ENCODE peak calls at places on chromosome 15, in ten cellular contexts. One of them, this sample, is unnamed.

GRCh38 chr15:28935316-28935715 is 49.5 kb downstream of the APBA2 start:
- DNase-seq in transverse colon: no peak
- DNase-seq in HCT116: no peak
- DNase-seq in body of pancreas: no peak
- DNase-seq in vagina: no peak
- DNase-seq in K562: peak
- DNase-seq in H1: no peak
- DNase-seq in sigmoid colon: peak
- DNase-seq in heart left ventricle: no peak
- DNase-seq in uterus: no peak
- DNase-seq in this sample: no peak

GRCh38 chr15:85627245-85627935 is 167.3 kb downstream of the KLHL25 start:
- DNase-seq in transverse colon: no peak
- DNase-seq in heart left ventricle: no peak
- DNase-seq in HCT116: no peak
- DNase-seq in uterus: no peak
- DNase-seq in H1: no peak
- DNase-seq in vagina: no peak
- DNase-seq in K562: no peak
- DNase-seq in body of pancreas: no peak
- DNase-seq in sigmoid colon: no peak
- DNase-seq in this sample: no peak

GRCh38 chr15:47715856-47716445 is 1.4 kb upstream of the SEMA6D start:
- DNase-seq in transverse colon: no peak
- DNase-seq in H1: no peak
- DNase-seq in sigmoid colon: no peak
- DNase-seq in K562: no peak
- DNase-seq in HCT116: no peak
- DNase-seq in vagina: no peak
- DNase-seq in heart left ventricle: no peak
- DNase-seq in body of pancreas: no peak
- DNase-seq in uterus: no peak
- DNase-seq in this sample: no peak

GRCh38 chr15:76953913-76954312 is 22.4 kb downstream of the RCN2 start:
- DNase-seq in HCT116: no peak
- DNase-seq in transverse colon: no peak
- DNase-seq in vagina: no peak
- DNase-seq in H1: no peak
- DNase-seq in uterus: no peak
- DNase-seq in sigmoid colon: no peak
- DNase-seq in heart left ventricle: no peak
- DNase-seq in K562: no peak
- DNase-seq in body of pancreas: no peak
- DNase-seq in this sample: no peak

GRCh38 chr15:28281876-28282275 is 40.1 kb downstream of the HERC2 start:
- DNase-seq in K562: no peak
- DNase-seq in HCT116: no peak
- DNase-seq in heart left ventricle: no peak
- DNase-seq in body of pancreas: no peak
- DNase-seq in vagina: no peak
- DNase-seq in transverse colon: no peak
- DNase-seq in sigmoid colon: no peak
- DNase-seq in uterus: no peak
- DNase-seq in H1: no peak
- DNase-seq in this sample: no peak

GRCh38 chr15:48855501-48856440 is 22.2 kb upstream of the EID1 start:
- DNase-seq in body of pancreas: peak
- DNase-seq in sigmoid colon: no peak
- DNase-seq in K562: peak
- DNase-seq in uterus: peak
- DNase-seq in HCT116: peak
- DNase-seq in vagina: no peak
- DNase-seq in transverse colon: peak
- DNase-seq in heart left ventricle: no peak
- DNase-seq in H1: no peak
- DNase-seq in this sample: no peak

GRCh38 chr15:80140909-80141308 is 11.9 kb upstream of the FAH start:
- DNase-seq in transverse colon: no peak
- DNase-seq in vagina: no peak
- DNase-seq in sigmoid colon: no peak
- DNase-seq in H1: no peak
- DNase-seq in K562: no peak
- DNase-seq in uterus: no peak
- DNase-seq in HCT116: no peak
- DNase-seq in heart left ventricle: no peak
- DNase-seq in body of pancreas: no peak
- DNase-seq in this sample: no peak

GRCh38 chr15:58876306-58876705 is 57.2 kb downstream of the SLTM start:
- DNase-seq in vagina: no peak
- DNase-seq in H1: no peak
- DNase-seq in body of pancreas: no peak
- DNase-seq in K562: no peak
- DNase-seq in heart left ventricle: no peak
- DNase-seq in transverse colon: no peak
- DNase-seq in HCT116: no peak
- DNase-seq in uterus: no peak
- DNase-seq in sigmoid colon: no peak
- DNase-seq in this sample: no peak

GRCh38 chr15:48190932-48191573 is 412 bp upstream of the CTXN2 start:
- DNase-seq in uterus: no peak
- DNase-seq in HCT116: no peak
- DNase-seq in vagina: no peak
- DNase-seq in heart left ventricle: peak
- DNase-seq in body of pancreas: peak
- DNase-seq in transverse colon: peak
- DNase-seq in K562: peak
- DNase-seq in sigmoid colon: no peak
- DNase-seq in H1: no peak
- DNase-seq in this sample: no peak

GRCh38 chr15:35671197-35671596 is 125.2 kb upstream of the DPH6 start:
- DNase-seq in sigmoid colon: no peak
- DNase-seq in HCT116: no peak
- DNase-seq in body of pancreas: no peak
- DNase-seq in K562: no peak
- DNase-seq in vagina: no peak
- DNase-seq in uterus: no peak
- DNase-seq in H1: no peak
- DNase-seq in heart left ventricle: no peak
- DNase-seq in transverse colon: no peak
- DNase-seq in this sample: no peak

GRCh38 chr15:34682673-34683072 is 72.1 kb downstream of the GJD2 start:
- DNase-seq in HCT116: peak
- DNase-seq in vagina: no peak
- DNase-seq in K562: no peak
- DNase-seq in heart left ventricle: no peak
- DNase-seq in uterus: no peak
- DNase-seq in sigmoid colon: no peak
- DNase-seq in transverse colon: no peak
- DNase-seq in H1: no peak
- DNase-seq in body of pancreas: no peak
- DNase-seq in this sample: no peak

GRCh38 chr15:82051664-82052063 is 5.8 kb upstream of the MEX3B start:
- DNase-seq in HCT116: no peak
- DNase-seq in K562: peak
- DNase-seq in H1: no peak
- DNase-seq in vagina: no peak
- DNase-seq in body of pancreas: no peak
- DNase-seq in sigmoid colon: no peak
- DNase-seq in uterus: no peak
- DNase-seq in heart left ventricle: no peak
- DNase-seq in transverse colon: no peak
- DNase-seq in this sample: no peak

GRCh38 chr15:69344238-69344637 is 45.5 kb downstream of the PAQR5 start:
- DNase-seq in uterus: no peak
- DNase-seq in sigmoid colon: no peak
- DNase-seq in H1: no peak
- DNase-seq in heart left ventricle: no peak
- DNase-seq in vagina: no peak
- DNase-seq in K562: no peak
- DNase-seq in transverse colon: no peak
- DNase-seq in body of pancreas: no peak
- DNase-seq in HCT116: no peak
- DNase-seq in this sample: no peak

GRCh38 chr15:33008284-33009011 is 186.1 kb downstream of the FMN1 start:
- DNase-seq in HCT116: no peak
- DNase-seq in heart left ventricle: no peak
- DNase-seq in sigmoid colon: peak
- DNase-seq in vagina: no peak
- DNase-seq in H1: no peak
- DNase-seq in transverse colon: no peak
- DNase-seq in body of pancreas: no peak
- DNase-seq in uterus: no peak
- DNase-seq in K562: no peak
- DNase-seq in this sample: no peak

GRCh38 chr15:45023659-45024320 is 795 bp downstream of the SORD start:
- DNase-seq in body of pancreas: no peak
- DNase-seq in heart left ventricle: no peak
- DNase-seq in vagina: no peak
- DNase-seq in sigmoid colon: no peak
- DNase-seq in transverse colon: no peak
- DNase-seq in HCT116: no peak
- DNase-seq in K562: peak
- DNase-seq in H1: no peak
- DNase-seq in uterus: no peak
- DNase-seq in this sample: peak

GRCh38 chr15:57388199-57388863 is 12.0 kb downstream of the CGNL1 start:
- DNase-seq in uterus: peak
- DNase-seq in body of pancreas: peak
- DNase-seq in H1: no peak
- DNase-seq in heart left ventricle: no peak
- DNase-seq in transverse colon: no peak
- DNase-seq in HCT116: no peak
- DNase-seq in sigmoid colon: no peak
- DNase-seq in K562: no peak
- DNase-seq in vagina: no peak
- DNase-seq in this sample: no peak
- H3K4me3 ChIP-seq in uterus: no peak
- H3K4me3 ChIP-seq in body of pancreas: no peak
- H3K4me3 ChIP-seq in H1: peak
- H3K4me3 ChIP-seq in heart left ventricle: no peak
- H3K4me3 ChIP-seq in transverse colon: no peak
- H3K4me3 ChIP-seq in HCT116: no peak
- H3K4me3 ChIP-seq in sigmoid colon: no peak
- H3K4me3 ChIP-seq in K562: no peak
- H3K4me3 ChIP-seq in vagina: no peak
- H3K4me3 ChIP-seq in this sample: no peak

DNA sequence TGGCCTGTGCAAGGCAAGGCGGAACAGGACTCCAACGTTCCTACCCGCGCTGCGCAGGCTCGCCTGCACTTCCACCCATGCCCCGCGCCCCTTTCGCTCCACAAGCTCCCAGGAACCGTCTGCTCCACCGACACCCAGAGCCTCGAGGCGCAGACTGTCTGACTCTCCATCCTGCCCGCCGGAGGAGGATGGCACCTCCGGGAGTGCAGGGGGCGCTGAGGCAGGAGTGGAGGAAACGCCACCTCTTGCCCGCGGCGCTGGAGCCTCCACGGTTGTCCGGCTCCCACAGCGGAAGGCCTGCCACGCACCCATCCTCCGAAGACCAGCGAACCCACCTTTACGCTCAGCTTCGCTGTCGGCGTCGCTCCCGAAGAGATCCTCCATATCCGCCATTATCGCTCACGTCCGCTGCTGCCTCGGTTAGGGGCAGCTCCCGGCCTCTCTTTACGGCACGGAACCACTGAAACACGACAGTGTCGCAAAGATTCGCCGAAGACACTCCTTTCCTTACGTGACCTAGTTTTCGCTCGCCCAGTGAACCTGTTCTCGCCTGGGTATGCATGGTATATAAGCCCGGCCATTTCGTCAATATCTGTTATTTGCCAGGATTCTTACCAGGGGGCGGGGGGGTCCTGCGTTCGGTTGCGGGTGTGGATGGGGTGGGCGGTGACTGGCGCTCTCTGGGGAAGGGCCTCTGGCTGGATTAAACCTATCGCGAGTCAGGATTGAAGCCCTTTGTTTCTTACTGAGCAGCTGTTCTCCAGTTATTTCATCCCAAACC is at the start of gene LEO1:
- DNase-seq in HCT116: peak
- DNase-seq in transverse colon: peak
- DNase-seq in body of pancreas: peak
- DNase-seq in K562: peak
- DNase-seq in H1: peak
- DNase-seq in heart left ventricle: peak
- DNase-seq in sigmoid colon: peak
- DNase-seq in uterus: peak
- DNase-seq in vagina: peak
- DNase-seq in this sample: peak
- TF ChIP-seq POLR2A in HCT116: peak
- TF ChIP-seq POLR2A in transverse colon: peak
- TF ChIP-seq POLR2A in body of pancreas: peak
- TF ChIP-seq POLR2A in K562: peak
- TF ChIP-seq POLR2A in H1: peak
- TF ChIP-seq POLR2A in heart left ventricle: no peak
- TF ChIP-seq POLR2A in sigmoid colon: peak
- TF ChIP-seq POLR2A in uterus: peak
- TF ChIP-seq POLR2A in vagina: no peak
- TF ChIP-seq POLR2A in this sample: peak

GRCh38 chr15:78004919-78005634 is 72.4 kb downstream of the TBC1D2B start:
- DNase-seq in H1: no peak
- DNase-seq in vagina: no peak
- DNase-seq in K562: no peak
- DNase-seq in uterus: peak
- DNase-seq in body of pancreas: peak
- DNase-seq in sigmoid colon: peak
- DNase-seq in HCT116: no peak
- DNase-seq in transverse colon: peak
- DNase-seq in heart left ventricle: peak
- DNase-seq in this sample: peak
- TF ChIP-seq CTCF in H1: no peak
- TF ChIP-seq CTCF in vagina: no peak
- TF ChIP-seq CTCF in K562: no peak
- TF ChIP-seq CTCF in uterus: peak
- TF ChIP-seq CTCF in body of pancreas: no peak
- TF ChIP-seq CTCF in sigmoid colon: no peak
- TF ChIP-seq CTCF in HCT116: no peak
- TF ChIP-seq CTCF in transverse colon: peak
- TF ChIP-seq CTCF in heart left ventricle: no peak
- TF ChIP-seq CTCF in this sample: no peak

DNA sequence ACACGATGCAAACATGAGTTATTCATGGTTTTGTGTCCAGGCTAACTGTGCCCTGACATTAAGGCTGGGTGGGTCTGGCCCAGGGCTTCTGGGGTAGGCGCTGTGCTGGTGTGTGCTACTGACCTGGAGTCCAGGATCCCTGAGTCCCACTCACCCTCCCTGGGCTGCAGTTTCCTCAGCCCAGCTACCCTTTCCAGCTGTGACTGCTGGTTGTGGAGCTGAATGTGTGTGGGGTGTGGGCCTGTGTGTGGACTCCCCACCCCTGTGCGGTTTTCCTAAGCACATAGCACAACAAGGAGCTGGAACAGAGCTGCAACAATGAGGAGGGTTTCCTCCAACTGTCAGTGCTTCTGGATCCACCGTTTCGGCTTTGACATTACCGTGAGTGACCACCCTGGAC is 38.0 kb downstream of the SMAD3 start:
- DNase-seq in vagina: no peak
- DNase-seq in transverse colon: no peak
- DNase-seq in heart left ventricle: no peak
- DNase-seq in body of pancreas: no peak
- DNase-seq in sigmoid colon: no peak
- DNase-seq in HCT116: no peak
- DNase-seq in K562: no peak
- DNase-seq in H1: no peak
- DNase-seq in uterus: no peak
- DNase-seq in this sample: no peak
- H3K4me3 ChIP-seq in vagina: no peak
- H3K4me3 ChIP-seq in transverse colon: no peak
- H3K4me3 ChIP-seq in heart left ventricle: no peak
- H3K4me3 ChIP-seq in body of pancreas: no peak
- H3K4me3 ChIP-seq in sigmoid colon: no peak
- H3K4me3 ChIP-seq in HCT116: no peak
- H3K4me3 ChIP-seq in K562: no peak
- H3K4me3 ChIP-seq in H1: no peak
- H3K4me3 ChIP-seq in uterus: no peak
- H3K4me3 ChIP-seq in this sample: no peak